ENCODE peak calls at places on chromosomes 7 and 10, in five cellular contexts. P is A549, J is stomach, K is ovary, F is IMR-90. I is an unnamed sample.

GRCh38 chr10:50464004-50464409 is 159.7 kb downstream of the SGMS1 start:
- DNase-seq in P (no peak), K (no peak), J (no peak), F (peak), I (no peak)

GRCh38 chr10:60942604-60943269 is 1.2 kb downstream of the RHOBTB1 start:
- DNase-seq in F (peak), P (peak), K (peak), J (peak), I (no peak)

GRCh38 chr7:43769791-43770465 is 11.4 kb downstream of the BLVRA start:
- DNase-seq in K (no peak), F (no peak), P (no peak), J (no peak), I (no peak)

GRCh38 chr7:120867932-120868331 is 10.0 kb upstream of the TSPAN12 start:
- DNase-seq in K (no peak), P (no peak), J (no peak), F (no peak), I (no peak)

GRCh38 chr10:102395677-102396197 is at the start of gene NFKB2:
- DNase-seq in K (no peak), P (no peak), F (no peak), J (no peak), I (no peak)

GRCh38 chr7:16004661-16005060 is 318.2 kb upstream of the MEOX2 start:
- DNase-seq in F (no peak), P (no peak), J (no peak), K (no peak), I (no peak)

GRCh38 chr10:62305813-62306212 is 37.2 kb upstream of the RTKN2 start:
- DNase-seq in F (peak), J (no peak), K (no peak), P (no peak), I (no peak)

GRCh38 chr10:18144928-18145327 is 4.7 kb downstream of the CACNB2 start:
- DNase-seq in P (no peak), J (no peak), K (peak), F (no peak), I (no peak)

GRCh38 chr7:90173127-90173844 is 19.0 kb downstream of the STEAP1 start:
- DNase-seq in P (peak), K (no peak), F (peak), J (no peak), I (no peak)

GRCh38 chr7:107579546-107579880 is 533 bp upstream of the BCAP29 start:
- DNase-seq in J (no peak), F (peak), P (no peak), K (no peak), I (no peak)

GRCh38 chr10:27485368-27485767 is 18.7 kb upstream of the RAB18 start:
- DNase-seq in J (no peak), P (no peak), K (no peak), F (no peak), I (no peak)

GRCh38 chr10:80700760-80701444 is 163.2 kb downstream of the SH2D4B start:
- DNase-seq in P (no peak), F (no peak), J (no peak), K (no peak), I (no peak)

GRCh38 chr10:21751341-21752310 is 217.6 kb downstream of the MLLT10 start:
- DNase-seq in F (no peak), P (no peak), K (no peak), J (no peak), I (no peak)

GRCh38 chr10:69215405-69216176 is 4.5 kb upstream of the HKDC1 start:
- DNase-seq in F (no peak), K (no peak), J (no peak), P (no peak), I (no peak)

GRCh38 chr10:59311025-59311424 is 51.3 kb downstream of the FAM13C start:
- DNase-seq in F (no peak), P (no peak), K (no peak), J (no peak), I (no peak)

GRCh38 chr10:25753776-25754175 is 180.3 kb upstream of the MYO3A start:
- DNase-seq in K (no peak), P (peak), F (no peak), J (no peak), I (no peak)

GRCh38 chr10:114869500-114869899 is 47.9 kb downstream of the FHIP2A start:
- DNase-seq in F (peak), K (no peak), J (no peak), P (no peak), I (no peak)

GRCh38 chr10:52911163-52911562 is 138.6 kb upstream of the MBL2 start:
- DNase-seq in P (no peak), F (no peak), J (no peak), K (no peak), I (no peak)

GRCh38 chr10:132632091-132632561 is 94.5 kb downstream of the INPP5A start:
- DNase-seq in P (no peak), J (no peak), K (no peak), F (no peak), I (no peak)

GRCh38 chr10:132631348-132631735 is 93.8 kb downstream of the INPP5A start:
- DNase-seq in J (peak), K (peak), P (no peak), F (no peak), I (no peak)

GRCh38 chr10:132634947-132635271 is 97.3 kb downstream of the INPP5A start:
- DNase-seq in J (no peak), K (no peak), P (no peak), F (no peak), I (no peak)

GRCh38 chr10:132634241-132634946 is 96.8 kb downstream of the INPP5A start:
- DNase-seq in J (no peak), F (no peak), K (no peak), P (no peak), I (no peak)

DNA sequence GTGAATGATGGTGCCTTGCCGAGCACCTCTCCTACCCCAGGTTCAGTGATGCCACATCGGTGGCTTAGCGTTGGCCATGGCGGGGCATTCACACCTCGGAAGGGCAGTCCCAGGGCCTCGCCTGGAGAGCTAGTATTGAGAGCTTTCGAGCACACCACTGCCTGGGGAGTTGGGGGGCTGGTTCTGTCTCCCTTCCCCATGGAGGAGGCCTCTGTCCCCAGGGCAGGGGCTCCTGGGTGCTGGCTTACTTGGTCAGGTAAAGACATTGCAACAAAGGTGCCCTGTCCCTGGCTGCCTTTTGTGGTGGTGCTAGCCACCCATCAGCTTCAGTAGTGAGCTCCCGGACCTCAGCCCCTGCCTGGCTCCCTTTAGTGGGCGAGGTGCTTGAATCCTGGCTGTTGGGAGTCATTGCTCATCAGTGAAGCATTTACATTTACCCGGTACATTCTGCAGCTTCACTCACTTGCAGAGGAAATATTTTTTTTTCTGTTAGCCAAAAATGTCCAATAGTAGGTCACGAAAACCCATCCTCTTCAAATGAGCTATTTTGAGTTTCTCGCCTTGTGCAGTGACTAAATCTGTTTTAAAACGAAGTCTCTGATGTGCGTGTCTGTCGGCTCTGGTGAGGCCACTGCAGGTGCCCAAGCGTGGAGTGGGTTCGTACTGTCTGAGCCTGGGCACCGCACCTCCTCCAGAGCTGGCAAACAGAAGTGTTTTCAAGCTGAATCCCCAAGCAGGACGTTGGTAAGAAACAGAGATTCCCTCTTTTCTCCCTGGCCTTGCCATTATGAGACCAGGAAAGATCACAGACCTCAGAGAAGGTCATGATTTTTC is 95.5 kb downstream of the INPP5A start:
- DNase-seq in P (no peak), J (no peak), F (peak), K (no peak), I (no peak)
- TF ChIP-seq POLR2A in P (no peak), J (no peak), F (no peak), K (no peak), I (no peak)

DNA sequence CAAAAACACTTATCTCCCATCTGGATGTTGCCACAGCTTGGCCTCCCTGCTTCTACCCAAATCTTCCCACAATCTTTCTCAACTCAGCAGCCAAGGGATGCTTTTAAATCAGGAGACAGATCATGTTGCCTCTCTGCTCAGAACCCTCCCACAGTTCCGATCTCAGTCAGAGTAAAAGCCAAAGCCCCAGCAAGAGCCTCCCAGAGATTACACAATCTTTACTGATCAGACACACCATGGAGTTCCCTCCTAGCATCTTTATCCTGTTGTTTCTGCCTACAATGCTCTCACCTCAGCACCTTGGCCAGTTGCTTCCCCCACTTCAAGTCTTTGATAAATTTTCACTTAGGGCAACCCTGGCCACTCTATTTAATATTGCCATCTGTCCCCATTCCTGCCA is 41.9 kb upstream of the ZNF33B start:
- DNase-seq in P (no peak), K (no peak), J (no peak), F (no peak), I (no peak)
- H3K27ac ChIP-seq in P (no peak), K (no peak), J (no peak), F (no peak), I (no peak)

GRCh38 chr7:24722386-24723177 is 34.7 kb downstream of the GSDME start:
- DNase-seq in F (no peak), P (peak), J (no peak), K (no peak), I (no peak)
- TF ChIP-seq CTCF in F (no peak), P (peak), J (no peak), K (no peak), I (peak)

DNA sequence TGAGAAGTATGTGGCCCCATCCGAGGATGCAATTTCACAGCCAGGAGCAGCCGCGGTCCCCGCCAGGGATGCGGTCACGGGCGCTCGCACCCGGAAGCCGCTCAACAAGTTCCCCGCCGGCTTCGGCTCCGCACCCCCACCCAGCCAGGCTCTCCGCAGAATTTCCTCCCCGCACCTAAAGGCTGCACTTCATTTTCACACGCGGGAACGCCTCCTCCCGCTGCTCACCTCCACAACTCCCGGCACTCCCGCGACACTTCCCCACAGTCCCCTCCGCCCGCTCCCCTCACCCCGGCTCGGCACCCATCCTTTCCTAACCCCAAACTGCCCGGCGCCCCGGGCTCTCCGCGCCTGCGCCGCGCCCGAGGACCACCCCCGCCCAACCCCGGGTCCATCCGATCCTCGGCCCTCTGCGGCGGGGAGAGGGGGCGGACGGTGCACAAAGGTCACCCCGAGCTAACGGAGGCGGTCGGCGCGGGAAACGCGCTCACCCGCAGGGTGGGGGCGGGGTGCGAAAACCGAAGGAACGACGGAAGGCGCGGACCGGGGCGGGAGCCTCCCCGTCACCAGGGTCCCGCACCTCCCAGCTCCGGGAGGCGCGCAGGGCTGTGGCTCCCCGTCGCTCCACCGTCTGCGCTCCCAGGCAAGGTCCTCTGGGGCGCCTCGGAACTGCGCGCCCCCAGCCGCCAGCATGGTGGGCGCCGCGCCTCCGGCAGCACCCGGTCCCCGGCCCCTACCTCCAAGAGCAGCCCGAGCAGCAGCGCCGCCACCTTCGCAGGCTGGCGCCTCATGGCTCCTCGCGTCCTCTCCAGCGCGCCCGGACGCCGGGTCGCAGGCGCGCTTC is 546 bp downstream of the VOPP1 start:
- DNase-seq in F (peak), J (peak), P (peak), K (peak), I (no peak)
- TF ChIP-seq POLR2A in F (no peak), J (no peak), P (peak), K (peak), I (no peak)

I was measured in esophagus squamous epithelium.